ENCODE peak calls at places on chromosome 21, in seven cellular contexts. X is transverse colon; H is fibroblast of pulmonary artery; G is effector memory CD8-positive, alpha-beta T cell; Q is RKO; S is NT2/D1; E is iris pigment epithelial cell. F is an unnamed sample.

GRCh38 chr21:44484498-44485253 is 29.4 kb downstream of the LRRC3 start:
- DNase-seq in X (no peak), H (no peak), G (no peak), Q (no peak), S (no peak), E (no peak), F (peak)

GRCh38 chr21:34128674-34129038 is 55.3 kb downstream of the MRPS6 start:
- DNase-seq in X (no peak), H (no peak), G (no peak), Q (no peak), S (no peak), E (no peak), F (no peak)

GRCh38 chr21:35321322-35322200 is 272.5 kb upstream of the RUNX1 start:
- DNase-seq in X (no peak), H (no peak), G (no peak), Q (no peak), S (no peak), E (no peak), F (no peak)

GRCh38 chr21:38140192-38140905 is 116.4 kb upstream of the KCNJ15 start:
- DNase-seq in X (no peak), H (peak), G (no peak), Q (no peak), S (no peak), E (peak), F (no peak)

GRCh38 chr21:44427241-44428120 is 27.8 kb upstream of the LRRC3 start:
- DNase-seq in X (no peak), H (no peak), G (no peak), Q (no peak), S (no peak), E (no peak), F (peak)

GRCh38 chr21:17779486-17779885 is 39.7 kb downstream of the C21orf91 start:
- DNase-seq in X (no peak), H (peak), G (no peak), Q (no peak), S (no peak), E (peak), F (no peak)

GRCh38 chr21:15159382-15160020 is 94.7 kb upstream of the NRIP1 start:
- DNase-seq in X (no peak), H (peak), G (no peak), Q (no peak), S (no peak), E (peak), F (no peak)

GRCh38 chr21:44582055-44582454 is 1.7 kb upstream of the KRTAP10-5 start:
- DNase-seq in X (no peak), H (no peak), G (no peak), Q (no peak), S (no peak), E (no peak), F (no peak)

GRCh38 chr21:38843806-38844479 is 38.2 kb downstream of the ETS2 start:
- DNase-seq in X (no peak), H (peak), G (no peak), Q (no peak), S (no peak), E (peak), F (peak)

GRCh38 chr21:35019631-35020032 is 29.5 kb downstream of the RUNX1 start:
- DNase-seq in X (peak), H (no peak), G (no peak), Q (no peak), S (no peak), E (no peak), F (no peak)

GRCh38 chr21:15793547-15794235 is 63.9 kb downstream of the USP25 start:
- DNase-seq in X (no peak), H (peak), G (no peak), Q (no peak), S (no peak), E (peak), F (no peak)

GRCh38 chr21:39696620-39697019 is 48.4 kb upstream of the IGSF5 start:
- DNase-seq in X (peak), H (no peak), G (no peak), Q (no peak), S (no peak), E (no peak), F (no peak)

GRCh38 chr21:44701541-44701940 is 4.6 kb downstream of the KRTAP10-12 start:
- DNase-seq in X (no peak), H (no peak), G (no peak), Q (no peak), S (no peak), E (no peak), F (no peak)

GRCh38 chr21:44455524-44456206 is 355 bp downstream of the LRRC3 start:
- DNase-seq in X (peak), H (peak), G (peak), Q (peak), S (no peak), E (peak), F (peak)

GRCh38 chr21:34065015-34065414 is 8.4 kb upstream of the MRPS6 start:
- DNase-seq in X (no peak), H (no peak), G (no peak), Q (no peak), S (no peak), E (peak), F (no peak)

GRCh38 chr21:31459457-31459856 is 115.4 kb upstream of the TIAM1 start:
- DNase-seq in X (no peak), H (no peak), G (no peak), Q (peak), S (no peak), E (no peak), F (no peak)

GRCh38 chr21:32562915-32563314 is 22.4 kb downstream of the TCP10L start:
- DNase-seq in X (no peak), H (peak), G (no peak), Q (no peak), S (no peak), E (no peak), F (no peak)

GRCh38 chr21:32580949-32581348 is 4.4 kb downstream of the TCP10L start:
- DNase-seq in X (no peak), H (no peak), G (no peak), Q (no peak), S (no peak), E (no peak), F (no peak)

GRCh38 chr21:45966995-45967394 is 14.6 kb upstream of the COL6A1 start:
- DNase-seq in X (no peak), H (no peak), G (no peak), Q (no peak), S (no peak), E (no peak), F (peak)

GRCh38 chr21:16079830-16080229 is 350.0 kb downstream of the USP25 start:
- DNase-seq in X (no peak), H (peak), G (no peak), Q (no peak), S (no peak), E (peak), F (no peak)

GRCh38 chr21:29378814-29379213 is 80.1 kb downstream of the BACH1 start:
- DNase-seq in X (no peak), H (peak), G (no peak), Q (no peak), S (no peak), E (peak), F (peak)

GRCh38 chr21:46555678-46556077 is 49.2 kb downstream of the S100B start:
- DNase-seq in X (no peak), H (no peak), G (no peak), Q (no peak), S (no peak), E (no peak), F (peak)

GRCh38 chr21:25895565-25896205 is 160.9 kb downstream of the GABPA start:
- DNase-seq in X (no peak), H (peak), G (no peak), Q (peak), S (no peak), E (peak), F (no peak)

GRCh38 chr21:34864370-34865209 is 184.5 kb downstream of the RUNX1 start:
- DNase-seq in X (no peak), H (no peak), G (no peak), Q (no peak), S (no peak), E (no peak), F (no peak)

GRCh38 chr21:46065215-46065992 is 32.5 kb upstream of the COL6A2 start:
- DNase-seq in X (peak), H (peak), G (no peak), Q (no peak), S (no peak), E (peak), F (peak)

GRCh38 chr21:15059397-15059796 is 5.4 kb downstream of the NRIP1 start:
- DNase-seq in X (no peak), H (no peak), G (no peak), Q (no peak), S (no peak), E (no peak), F (no peak)

GRCh38 chr21:33300701-33301631 is 23.8 kb upstream of the IFNAR1 start:
- DNase-seq in X (no peak), H (peak), G (no peak), Q (no peak), S (no peak), E (no peak), F (no peak)

GRCh38 chr21:35197191-35197590 is 148.1 kb upstream of the RUNX1 start:
- DNase-seq in X (no peak), H (no peak), G (no peak), Q (no peak), S (no peak), E (peak), F (no peak)

GRCh38 chr21:43809853-43810504 is 20.6 kb downstream of the RRP1 start:
- DNase-seq in X (no peak), H (no peak), G (no peak), Q (no peak), S (no peak), E (no peak), F (no peak)

GRCh38 chr21:28069446-28069845 is 923.2 kb downstream of the LTN1 start:
- DNase-seq in X (no peak), H (peak), G (no peak), Q (no peak), S (peak), E (peak), F (no peak)

GRCh38 chr21:36699026-36699545 is at the start of gene SIM2:
- DNase-seq in X (no peak), H (peak), G (no peak), Q (peak), S (no peak), E (peak), F (peak)

GRCh38 chr21:35503646-35504045 is 454.5 kb upstream of the RUNX1 start:
- DNase-seq in X (no peak), H (peak), G (no peak), Q (no peak), S (no peak), E (peak), F (no peak)

GRCh38 chr21:43318841-43319781 is 107.8 kb downstream of the SIK1 start:
- DNase-seq in X (peak), H (peak), G (no peak), Q (no peak), S (no peak), E (peak), F (peak)

GRCh38 chr21:25103500-25104207 is 503.6 kb downstream of the MRPL39 start:
- DNase-seq in X (no peak), H (peak), G (no peak), Q (no peak), S (no peak), E (peak), F (no peak)

GRCh38 chr21:17371470-17371869 is 141.4 kb upstream of the CXADR start:
- DNase-seq in X (no peak), H (peak), G (no peak), Q (peak), S (no peak), E (peak), F (peak)

GRCh38 chr21:41899431-41900202 is 20.5 kb upstream of the PRDM15 start:
- DNase-seq in X (no peak), H (no peak), G (peak), Q (no peak), S (no peak), E (no peak), F (no peak)

F was measured in osteoblast.